ENCODE peak calls at places on chromosome 7, in six cellular contexts. One of them, this sample, is unnamed.

GRCh38 chr7:128014864-128015263 is 16.4 kb downstream of the LRRC4 start:
- DNase-seq in aorta: no peak
- DNase-seq in GM06990: no peak
- DNase-seq in iris pigment epithelial cell: no peak
- DNase-seq in T-helper 2 cell: no peak
- DNase-seq in HT1080: no peak
- DNase-seq in this sample: no peak

GRCh38 chr7:93046641-93047040 is 71.1 kb downstream of the SAMD9 start:
- DNase-seq in aorta: no peak
- DNase-seq in GM06990: no peak
- DNase-seq in iris pigment epithelial cell: no peak
- DNase-seq in T-helper 2 cell: no peak
- DNase-seq in HT1080: peak; percentile 51
- DNase-seq in this sample: no peak

GRCh38 chr7:158966780-158967390 is 110.5 kb downstream of the DYNC2I1 start:
- DNase-seq in aorta: no peak
- DNase-seq in GM06990: no peak
- DNase-seq in iris pigment epithelial cell: no peak
- DNase-seq in T-helper 2 cell: no peak
- DNase-seq in HT1080: no peak
- DNase-seq in this sample: no peak

GRCh38 chr7:23852135-23852534 is 142.1 kb downstream of the STK31 start:
- DNase-seq in aorta: no peak
- DNase-seq in GM06990: no peak
- DNase-seq in iris pigment epithelial cell: peak; percentile 50
- DNase-seq in T-helper 2 cell: no peak
- DNase-seq in HT1080: no peak
- DNase-seq in this sample: no peak

GRCh38 chr7:14714161-14714728 is 188.3 kb downstream of the DGKB start:
- DNase-seq in aorta: no peak
- DNase-seq in GM06990: no peak
- DNase-seq in iris pigment epithelial cell: no peak
- DNase-seq in T-helper 2 cell: no peak
- DNase-seq in HT1080: no peak
- DNase-seq in this sample: no peak

GRCh38 chr7:55996856-55997500 is 32.6 kb downstream of the NIPSNAP2 start:
- DNase-seq in aorta: no peak
- DNase-seq in GM06990: no peak
- DNase-seq in iris pigment epithelial cell: no peak
- DNase-seq in T-helper 2 cell: no peak
- DNase-seq in HT1080: no peak
- DNase-seq in this sample: no peak

GRCh38 chr7:1651031-1651446 is 19.0 kb upstream of the ELFN1 start:
- DNase-seq in aorta: no peak
- DNase-seq in GM06990: no peak
- DNase-seq in iris pigment epithelial cell: no peak
- DNase-seq in T-helper 2 cell: no peak
- DNase-seq in HT1080: no peak
- DNase-seq in this sample: no peak

GRCh38 chr7:14137676-14138075 is 148.2 kb upstream of the ETV1 start:
- DNase-seq in aorta: no peak
- DNase-seq in GM06990: no peak
- DNase-seq in iris pigment epithelial cell: no peak
- DNase-seq in T-helper 2 cell: no peak
- DNase-seq in HT1080: no peak
- DNase-seq in this sample: no peak

GRCh38 chr7:11548532-11548931 is 283.5 kb downstream of the THSD7A start:
- DNase-seq in aorta: no peak
- DNase-seq in GM06990: no peak
- DNase-seq in iris pigment epithelial cell: peak; percentile 59
- DNase-seq in T-helper 2 cell: no peak
- DNase-seq in HT1080: no peak
- DNase-seq in this sample: no peak

GRCh38 chr7:4085937-4086691 is 596.0 kb upstream of the FOXK1 start:
- DNase-seq in aorta: no peak
- DNase-seq in GM06990: no peak
- DNase-seq in iris pigment epithelial cell: no peak
- DNase-seq in T-helper 2 cell: no peak
- DNase-seq in HT1080: no peak
- DNase-seq in this sample: no peak

GRCh38 chr7:115116773-115117715 is 195.2 kb downstream of the MDFIC start:
- DNase-seq in aorta: no peak
- DNase-seq in GM06990: no peak
- DNase-seq in iris pigment epithelial cell: no peak
- DNase-seq in T-helper 2 cell: no peak
- DNase-seq in HT1080: no peak
- DNase-seq in this sample: no peak

GRCh38 chr7:43465581-43466554 is 117.0 kb upstream of the STK17A start:
- DNase-seq in aorta: no peak
- DNase-seq in GM06990: no peak
- DNase-seq in iris pigment epithelial cell: no peak
- DNase-seq in T-helper 2 cell: no peak
- DNase-seq in HT1080: no peak
- DNase-seq in this sample: no peak

GRCh38 chr7:117413160-117413559 is 14.1 kb downstream of the ASZ1 start:
- DNase-seq in aorta: no peak
- DNase-seq in GM06990: no peak
- DNase-seq in iris pigment epithelial cell: no peak
- DNase-seq in T-helper 2 cell: no peak
- DNase-seq in HT1080: no peak
- DNase-seq in this sample: no peak

GRCh38 chr7:23490357-23491131 is 20.3 kb upstream of the IGF2BP3 start:
- DNase-seq in aorta: peak; percentile 68
- DNase-seq in GM06990: peak; percentile 65
- DNase-seq in iris pigment epithelial cell: peak; percentile 25
- DNase-seq in T-helper 2 cell: no peak
- DNase-seq in HT1080: no peak
- DNase-seq in this sample: peak; percentile 32

GRCh38 chr7:139660317-139661042 is 117.3 kb downstream of the HIPK2 start:
- DNase-seq in aorta: no peak
- DNase-seq in GM06990: no peak
- DNase-seq in iris pigment epithelial cell: no peak
- DNase-seq in T-helper 2 cell: no peak
- DNase-seq in HT1080: no peak
- DNase-seq in this sample: no peak

GRCh38 chr7:38615665-38616064 is 15.5 kb downstream of the AMPH start:
- DNase-seq in aorta: no peak
- DNase-seq in GM06990: no peak
- DNase-seq in iris pigment epithelial cell: no peak
- DNase-seq in T-helper 2 cell: no peak
- DNase-seq in HT1080: no peak
- DNase-seq in this sample: no peak

GRCh38 chr7:55325371-55325792 is 39.8 kb upstream of the LANCL2 start:
- DNase-seq in aorta: peak; percentile 51
- DNase-seq in GM06990: no peak
- DNase-seq in iris pigment epithelial cell: peak; percentile 96
- DNase-seq in T-helper 2 cell: no peak
- DNase-seq in HT1080: peak; percentile 82
- DNase-seq in this sample: no peak

GRCh38 chr7:157429001-157429679 is 92.3 kb downstream of the DNAJB6 start:
- DNase-seq in aorta: peak; percentile 10
- DNase-seq in GM06990: no peak
- DNase-seq in iris pigment epithelial cell: no peak
- DNase-seq in T-helper 2 cell: no peak
- DNase-seq in HT1080: no peak
- DNase-seq in this sample: no peak

GRCh38 chr7:27247452-27248426 is 5.1 kb downstream of the EVX1 start:
- DNase-seq in aorta: no peak
- DNase-seq in GM06990: no peak
- DNase-seq in iris pigment epithelial cell: no peak
- DNase-seq in T-helper 2 cell: no peak
- DNase-seq in HT1080: no peak
- DNase-seq in this sample: no peak

GRCh38 chr7:97009753-97010732 is 4.7 kb downstream of the DLX6 start:
- DNase-seq in aorta: no peak
- DNase-seq in GM06990: no peak
- DNase-seq in iris pigment epithelial cell: no peak
- DNase-seq in T-helper 2 cell: no peak
- DNase-seq in HT1080: no peak
- DNase-seq in this sample: no peak

GRCh38 chr7:151552352-151553028 is 32.8 kb upstream of the RHEB start:
- DNase-seq in aorta: no peak
- DNase-seq in GM06990: no peak
- DNase-seq in iris pigment epithelial cell: no peak
- DNase-seq in T-helper 2 cell: no peak
- DNase-seq in HT1080: no peak
- DNase-seq in this sample: no peak

GRCh38 chr7:122827763-122828162 is 58.5 kb downstream of the CADPS2 start:
- DNase-seq in aorta: no peak
- DNase-seq in GM06990: no peak
- DNase-seq in iris pigment epithelial cell: peak; percentile 65
- DNase-seq in T-helper 2 cell: no peak
- DNase-seq in HT1080: no peak
- DNase-seq in this sample: no peak

GRCh38 chr7:31192996-31193395 is 140.9 kb downstream of the ADCYAP1R1 start:
- DNase-seq in aorta: peak; percentile 55
- DNase-seq in GM06990: peak; percentile 6
- DNase-seq in iris pigment epithelial cell: peak; percentile 28
- DNase-seq in T-helper 2 cell: no peak
- DNase-seq in HT1080: peak; percentile 52
- DNase-seq in this sample: no peak

GRCh38 chr7:6167004-6167551 is 105.3 kb downstream of the CYTH3 start:
- DNase-seq in aorta: no peak
- DNase-seq in GM06990: no peak
- DNase-seq in iris pigment epithelial cell: no peak
- DNase-seq in T-helper 2 cell: no peak
- DNase-seq in HT1080: no peak
- DNase-seq in this sample: no peak

GRCh38 chr7:116408166-116408565 is 91.4 kb upstream of the CAV2 start:
- DNase-seq in aorta: no peak
- DNase-seq in GM06990: no peak
- DNase-seq in iris pigment epithelial cell: no peak
- DNase-seq in T-helper 2 cell: no peak
- DNase-seq in HT1080: no peak
- DNase-seq in this sample: no peak

GRCh38 chr7:16836481-16836880 is 31.7 kb upstream of the AGR2 start:
- DNase-seq in aorta: no peak
- DNase-seq in GM06990: no peak
- DNase-seq in iris pigment epithelial cell: peak; percentile 19
- DNase-seq in T-helper 2 cell: no peak
- DNase-seq in HT1080: no peak
- DNase-seq in this sample: no peak

GRCh38 chr7:144063710-144064109 is 5.9 kb upstream of the OR2A25 start:
- DNase-seq in aorta: no peak
- DNase-seq in GM06990: no peak
- DNase-seq in iris pigment epithelial cell: no peak
- DNase-seq in T-helper 2 cell: no peak
- DNase-seq in HT1080: no peak
- DNase-seq in this sample: no peak

GRCh38 chr7:86645174-86645566 is 1.5 kb downstream of the GRM3 start:
- DNase-seq in aorta: no peak
- DNase-seq in GM06990: no peak
- DNase-seq in iris pigment epithelial cell: no peak
- DNase-seq in T-helper 2 cell: no peak
- DNase-seq in HT1080: no peak
- DNase-seq in this sample: no peak